ENCODE peak calls at places on chromosome 12, in four cellular contexts. One of them, this sample, is unnamed.

GRCh38 chr12:68042212-68042699 is 53.0 kb downstream of the IFNG-AS1 start:
- DNase-seq in left cardiac atrium: no peak
- DNase-seq in NCI-H1105: peak
- DNase-seq in D341Med: no peak
- DNase-seq in this sample: no peak

GRCh38 chr12:128111951-128112350 is 155.0 kb upstream of the TMEM132C start:
- DNase-seq in left cardiac atrium: no peak
- DNase-seq in NCI-H1105: no peak
- DNase-seq in D341Med: no peak
- DNase-seq in this sample: no peak

GRCh38 chr12:9702239-9702638 is 30.7 kb downstream of the CLECL1 start:
- DNase-seq in left cardiac atrium: no peak
- DNase-seq in NCI-H1105: no peak
- DNase-seq in D341Med: no peak
- DNase-seq in this sample: no peak

GRCh38 chr12:77130193-77130592 is 64.8 kb upstream of the E2F7 start:
- DNase-seq in left cardiac atrium: no peak
- DNase-seq in NCI-H1105: no peak
- DNase-seq in D341Med: peak
- DNase-seq in this sample: no peak

GRCh38 chr12:52314511-52314910 is 6.7 kb downstream of the KRT83 start:
- DNase-seq in left cardiac atrium: no peak
- DNase-seq in NCI-H1105: no peak
- DNase-seq in D341Med: no peak
- DNase-seq in this sample: no peak

GRCh38 chr12:57940052-57940914 is 1.1 kb upstream of the ATP23 start:
- DNase-seq in left cardiac atrium: no peak
- DNase-seq in NCI-H1105: no peak
- DNase-seq in D341Med: no peak
- DNase-seq in this sample: no peak

GRCh38 chr12:42935090-42935489 is 345.5 kb upstream of the PRICKLE1 start:
- DNase-seq in left cardiac atrium: no peak
- DNase-seq in NCI-H1105: no peak
- DNase-seq in D341Med: no peak
- DNase-seq in this sample: no peak

GRCh38 chr12:104006929-104007328 is 41.3 kb downstream of the TDG start:
- DNase-seq in left cardiac atrium: no peak
- DNase-seq in NCI-H1105: no peak
- DNase-seq in D341Med: no peak
- DNase-seq in this sample: no peak

GRCh38 chr12:124480469-124481256 is 86.7 kb downstream of the NCOR2 start:
- DNase-seq in left cardiac atrium: peak
- DNase-seq in NCI-H1105: no peak
- DNase-seq in D341Med: peak
- DNase-seq in this sample: peak

GRCh38 chr12:52655251-52655650 is 3.2 kb upstream of the KRT2 start:
- DNase-seq in left cardiac atrium: no peak
- DNase-seq in NCI-H1105: no peak
- DNase-seq in D341Med: no peak
- DNase-seq in this sample: no peak

GRCh38 chr12:52248541-52249035 is 15.5 kb downstream of the KRT7 start:
- DNase-seq in left cardiac atrium: no peak
- DNase-seq in NCI-H1105: no peak
- DNase-seq in D341Med: no peak
- DNase-seq in this sample: no peak

GRCh38 chr12:52353766-52354165 is 13.5 kb downstream of the KRT85 start:
- DNase-seq in left cardiac atrium: no peak
- DNase-seq in NCI-H1105: no peak
- DNase-seq in D341Med: no peak
- DNase-seq in this sample: no peak

GRCh38 chr12:124681779-124682391 is 114.5 kb upstream of the NCOR2 start:
- DNase-seq in left cardiac atrium: peak
- DNase-seq in NCI-H1105: no peak
- DNase-seq in D341Med: no peak
- DNase-seq in this sample: peak

GRCh38 chr12:59372971-59373370 is 222.9 kb upstream of the SLC16A7 start:
- DNase-seq in left cardiac atrium: no peak
- DNase-seq in NCI-H1105: no peak
- DNase-seq in D341Med: peak
- DNase-seq in this sample: no peak

GRCh38 chr12:115472852-115473251 is 788.9 kb upstream of the TBX3 start:
- DNase-seq in left cardiac atrium: no peak
- DNase-seq in NCI-H1105: no peak
- DNase-seq in D341Med: no peak
- DNase-seq in this sample: no peak

GRCh38 chr12:118850244-118850825 is 131.0 kb upstream of the SRRM4 start:
- DNase-seq in left cardiac atrium: no peak
- DNase-seq in NCI-H1105: no peak
- DNase-seq in D341Med: peak
- DNase-seq in this sample: peak

GRCh38 chr12:104672501-104673265 is 215.9 kb downstream of the CHST11 start:
- DNase-seq in left cardiac atrium: peak
- DNase-seq in NCI-H1105: no peak
- DNase-seq in D341Med: no peak
- DNase-seq in this sample: no peak

GRCh38 chr12:50059440-50060119 is 2.2 kb downstream of the ASIC1 start:
- DNase-seq in left cardiac atrium: no peak
- DNase-seq in NCI-H1105: no peak
- DNase-seq in D341Med: no peak
- DNase-seq in this sample: no peak

GRCh38 chr12:113016796-113017195 is 38.5 kb downstream of the OAS2 start:
- DNase-seq in left cardiac atrium: no peak
- DNase-seq in NCI-H1105: no peak
- DNase-seq in D341Med: peak
- DNase-seq in this sample: no peak

GRCh38 chr12:113660941-113661340 is 189.3 kb upstream of the LHX5 start:
- DNase-seq in left cardiac atrium: no peak
- DNase-seq in NCI-H1105: no peak
- DNase-seq in D341Med: no peak
- DNase-seq in this sample: no peak

GRCh38 chr12:65152586-65152985 is 16.8 kb upstream of the LEMD3 start:
- DNase-seq in left cardiac atrium: no peak
- DNase-seq in NCI-H1105: no peak
- DNase-seq in D341Med: no peak
- DNase-seq in this sample: no peak

GRCh38 chr12:38921025-38921677 is 15.8 kb upstream of the CPNE8 start:
- DNase-seq in left cardiac atrium: peak
- DNase-seq in NCI-H1105: peak
- DNase-seq in D341Med: peak
- DNase-seq in this sample: peak

GRCh38 chr12:33795536-33795935 is 226.8 kb upstream of the ALG10 start:
- DNase-seq in left cardiac atrium: no peak
- DNase-seq in NCI-H1105: no peak
- DNase-seq in D341Med: no peak
- DNase-seq in this sample: no peak

GRCh38 chr12:87136330-87136976 is 880.3 kb upstream of the MGAT4C start:
- DNase-seq in left cardiac atrium: no peak
- DNase-seq in NCI-H1105: no peak
- DNase-seq in D341Med: no peak
- DNase-seq in this sample: no peak

GRCh38 chr12:49190317-49190716 is 1.4 kb upstream of the TUBA1A start:
- DNase-seq in left cardiac atrium: no peak
- DNase-seq in NCI-H1105: peak
- DNase-seq in D341Med: peak
- DNase-seq in this sample: peak

GRCh38 chr12:111361717-111362576 is 6.9 kb downstream of the PHETA1 start:
- DNase-seq in left cardiac atrium: no peak
- DNase-seq in NCI-H1105: no peak
- DNase-seq in D341Med: no peak
- DNase-seq in this sample: no peak

GRCh38 chr12:93699271-93700141 is 22.3 kb downstream of the CRADD start:
- DNase-seq in left cardiac atrium: no peak
- DNase-seq in NCI-H1105: no peak
- DNase-seq in D341Med: no peak
- DNase-seq in this sample: no peak

GRCh38 chr12:130026608-130027176 is 122.9 kb upstream of the TMEM132D start:
- DNase-seq in left cardiac atrium: no peak
- DNase-seq in NCI-H1105: peak
- DNase-seq in D341Med: peak
- DNase-seq in this sample: peak

This sample was measured in BE2C.